ENCODE peak calls at places on chromosomes 1 and 21, in seven cellular contexts. G is tibial artery, O is aorta, A is right cardiac atrium, I is pancreas, P is WERI-Rb-1, Y is breast epithelium. H is an unnamed sample. For H3K27me3, the result is how much of the 10 kb centered on the place peaks cover.

GRCh38 chr21:21101911-21102310 is 103.7 kb downstream of the NCAM2 start:
- DNase-seq in G (no peak), O (no peak), A (no peak), I (no peak), P (peak), Y (no peak), H (no peak)

GRCh38 chr1:125087247-125087646 is 3902.5 kb downstream of the SRGAP2C start:
- DNase-seq in G (no peak), O (peak), A (no peak), I (peak), P (no peak), Y (no peak), H (no peak)

GRCh38 chr1:222844108-222844779 is 29.4 kb downstream of the DISP1 start:
- DNase-seq in G (no peak), O (no peak), A (no peak), I (no peak), P (no peak), Y (no peak), H (peak)

GRCh38 chr1:214318356-214318755 is 37.4 kb downstream of the SMYD2 start:
- DNase-seq in G (no peak), O (no peak), A (no peak), I (no peak), P (no peak), Y (no peak), H (no peak)

GRCh38 chr1:175968486-175969182 is 225.2 kb upstream of the TNR start:
- DNase-seq in G (no peak), O (no peak), A (no peak), I (no peak), P (no peak), Y (no peak), H (no peak)

GRCh38 chr1:226629210-226629895 is 80.8 kb downstream of the STUM start:
- DNase-seq in G (peak), O (peak), A (no peak), I (no peak), P (no peak), Y (no peak), H (peak)

GRCh38 chr1:209587778-209588177 is 4.3 kb downstream of the CAMK1G start:
- DNase-seq in G (no peak), O (no peak), A (no peak), I (no peak), P (no peak), Y (no peak), H (no peak)

GRCh38 chr1:161196521-161197451 is 2.1 kb downstream of the ADAMTS4 start:
- DNase-seq in G (no peak), O (peak), A (peak), I (no peak), P (peak), Y (no peak), H (peak)

GRCh38 chr1:172321429-172321828 is 99.1 kb upstream of the C1orf105 start:
- DNase-seq in G (peak), O (no peak), A (no peak), I (no peak), P (no peak), Y (no peak), H (no peak)

GRCh38 chr1:186763107-186763506 is 65.6 kb upstream of the PLA2G4A start:
- DNase-seq in G (no peak), O (no peak), A (no peak), I (no peak), P (no peak), Y (no peak), H (no peak)

GRCh38 chr21:15967661-15968060 is 237.9 kb downstream of the USP25 start:
- DNase-seq in G (no peak), O (no peak), A (no peak), I (no peak), P (no peak), Y (no peak), H (peak)

GRCh38 chr1:201370500-201370899 is 7.0 kb downstream of the TNNT2 start:
- DNase-seq in G (no peak), O (no peak), A (no peak), I (no peak), P (no peak), Y (no peak), H (no peak)

GRCh38 chr1:211959221-211959620 is 76.1 kb downstream of the INTS7 start:
- DNase-seq in G (no peak), O (no peak), A (no peak), I (peak), P (no peak), Y (no peak), H (no peak)

GRCh38 chr1:61782771-61783170 is 40.5 kb downstream of the PATJ start:
- DNase-seq in G (no peak), O (no peak), A (no peak), I (no peak), P (no peak), Y (no peak), H (no peak)

GRCh38 chr1:208004851-208005250 is 93.9 kb upstream of the CD34 start:
- DNase-seq in G (no peak), O (no peak), A (no peak), I (no peak), P (no peak), Y (no peak), H (no peak)

GRCh38 chr1:196779093-196779492 is 4.5 kb downstream of the CFHR3 start:
- DNase-seq in G (no peak), O (no peak), A (no peak), I (no peak), P (no peak), Y (no peak), H (peak)

GRCh38 chr1:18948913-18949688 is 7.4 kb downstream of the IFFO2 start:
- DNase-seq in G (peak), O (peak), A (peak), I (no peak), P (no peak), Y (peak), H (peak)

GRCh38 chr1:18947570-18947969 is 8.9 kb downstream of the IFFO2 start:
- DNase-seq in G (no peak), O (no peak), A (no peak), I (no peak), P (no peak), Y (no peak), H (peak)

GRCh38 chr1:18946550-18947381 is 9.7 kb downstream of the IFFO2 start:
- DNase-seq in G (no peak), O (no peak), A (no peak), I (no peak), P (no peak), Y (no peak), H (peak)

GRCh38 chr1:18949689-18950414 is 6.6 kb downstream of the IFFO2 start:
- DNase-seq in G (peak), O (no peak), A (no peak), I (no peak), P (peak), Y (peak), H (peak)

GRCh38 chr1:18948048-18948912 is 8.2 kb downstream of the IFFO2 start:
- DNase-seq in G (no peak), O (peak), A (no peak), I (no peak), P (no peak), Y (peak), H (no peak)
- H3K4me3 ChIP-seq in G (peak), O (no peak), A (no peak), I (no peak), P (no peak), Y (no peak), H (no peak)

DNA sequence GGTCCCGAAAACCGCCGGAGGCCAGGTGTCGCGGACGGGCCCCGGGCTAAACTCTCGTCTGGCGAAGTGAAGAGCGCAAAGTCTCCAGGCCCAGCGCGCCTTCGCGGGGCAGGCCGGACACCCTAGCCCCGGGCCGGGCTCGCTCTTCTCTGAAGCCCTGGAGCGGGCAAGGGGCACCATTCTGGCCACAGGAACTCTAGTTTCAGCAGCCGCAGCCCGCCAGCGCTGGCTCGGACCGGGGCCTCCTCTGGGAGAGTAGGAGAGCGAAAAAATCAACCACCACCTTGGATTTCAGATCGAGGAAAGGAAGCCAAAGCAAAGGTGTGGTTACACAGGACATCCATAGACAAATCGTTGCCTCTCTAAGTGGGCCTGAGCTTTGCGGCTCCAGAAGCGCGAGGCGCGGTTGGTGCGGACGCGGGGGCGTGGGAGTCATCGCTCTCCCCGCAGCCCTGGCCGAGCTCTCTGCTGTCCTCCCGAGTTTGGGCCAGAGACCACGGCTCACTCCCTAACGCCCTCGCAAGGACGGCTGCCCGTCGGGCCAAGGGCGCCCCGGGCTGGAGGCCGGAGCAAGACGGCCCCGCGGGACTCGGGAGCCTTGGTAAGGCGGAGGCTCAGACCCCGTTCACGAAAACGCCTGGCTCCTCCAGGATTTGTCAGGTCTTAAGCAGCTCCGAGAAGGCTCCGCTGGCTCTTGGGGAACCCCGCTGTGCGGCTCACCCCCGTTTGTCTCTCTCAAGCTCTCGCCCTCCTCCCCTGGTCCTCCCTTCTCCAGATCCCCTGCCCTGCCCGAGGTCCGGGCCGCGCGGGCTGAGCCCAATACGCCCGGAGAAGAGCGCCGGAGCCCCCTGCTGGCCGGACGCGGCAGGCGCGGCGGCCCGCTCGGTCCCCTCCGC is 132.9 kb upstream of the DPYD start:
- DNase-seq in G (peak), O (peak), A (peak), I (peak), P (peak), Y (no peak), H (peak)
- H3K27me3 ChIP-seq in G (under half), O (under half), A (under half), I (under half), P (under half), Y (under half), H (under half)

GRCh38 chr1:90922996-90923395 is 98.8 kb downstream of the ZNF644 start:
- DNase-seq in G (no peak), O (no peak), A (no peak), I (no peak), P (no peak), Y (no peak), H (no peak)

GRCh38 chr1:90922202-90922601 is 99.6 kb downstream of the ZNF644 start:
- DNase-seq in G (no peak), O (no peak), A (no peak), I (no peak), P (no peak), Y (no peak), H (no peak)

GRCh38 chr1:90926971-90927370 is 94.9 kb downstream of the ZNF644 start:
- DNase-seq in G (no peak), O (no peak), A (no peak), I (no peak), P (no peak), Y (no peak), H (peak)

GRCh38 chr1:90925928-90926869 is 95.6 kb downstream of the ZNF644 start:
- DNase-seq in G (no peak), O (no peak), A (no peak), I (no peak), P (no peak), Y (no peak), H (no peak)

GRCh38 chr1:90924982-90925381 is 96.9 kb downstream of the ZNF644 start:
- DNase-seq in G (no peak), O (no peak), A (no peak), I (no peak), P (no peak), Y (no peak), H (peak)
- H3K4me3 ChIP-seq in G (no peak), O (no peak), A (no peak), I (no peak), P (no peak), Y (no peak), H (no peak)

GRCh38 chr1:25673456-25673855 is 56.9 kb downstream of the MAN1C1 start:
- DNase-seq in G (no peak), O (no peak), A (no peak), I (no peak), P (no peak), Y (no peak), H (no peak)

GRCh38 chr1:25671929-25672328 is 55.3 kb downstream of the MAN1C1 start:
- DNase-seq in G (no peak), O (peak), A (no peak), I (no peak), P (no peak), Y (no peak), H (no peak)

GRCh38 chr1:25672763-25673409 is 56.3 kb downstream of the MAN1C1 start:
- DNase-seq in G (no peak), O (peak), A (no peak), I (no peak), P (no peak), Y (no peak), H (no peak)

GRCh38 chr1:25668931-25669573 is 52.5 kb downstream of the MAN1C1 start:
- DNase-seq in G (no peak), O (no peak), A (no peak), I (no peak), P (no peak), Y (no peak), H (no peak)

DNA sequence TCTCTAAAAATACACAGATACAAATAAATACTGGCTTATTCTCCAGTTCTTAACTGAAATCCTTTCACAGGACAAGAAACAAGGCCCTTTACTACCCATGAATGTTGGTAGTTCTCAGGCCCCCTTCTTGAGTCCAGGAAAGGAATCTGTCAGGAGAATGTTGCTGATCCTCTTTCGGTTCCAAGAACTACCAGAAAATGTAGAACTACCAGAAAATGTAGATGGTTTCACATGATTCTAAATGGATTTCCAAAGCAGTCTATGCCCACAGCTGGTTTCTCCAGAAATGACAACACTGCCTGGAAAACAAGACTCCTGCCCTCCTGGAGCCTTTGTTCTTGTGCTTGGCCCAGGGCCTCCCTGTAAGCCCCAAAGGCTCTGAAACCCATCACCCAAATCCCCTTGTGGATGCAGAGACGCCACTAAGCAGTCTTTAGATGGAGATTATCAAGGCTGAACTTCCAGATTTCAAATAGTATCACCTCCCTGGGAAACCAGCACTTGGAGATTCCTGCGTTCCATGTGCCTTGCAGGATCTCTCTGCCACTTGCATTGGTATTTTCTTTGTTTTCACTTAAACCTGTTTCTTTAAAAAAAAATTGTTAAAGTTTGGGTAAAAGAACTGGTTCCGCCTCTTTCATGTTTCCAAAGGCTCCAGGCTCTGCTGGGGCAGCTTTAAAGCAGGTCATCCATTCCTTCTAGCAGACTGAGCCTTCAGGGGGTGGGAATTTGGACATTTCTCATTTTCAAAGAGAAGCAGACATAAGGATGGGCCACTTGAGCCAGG is 53.4 kb downstream of the MAN1C1 start:
- DNase-seq in G (no peak), O (peak), A (no peak), I (no peak), P (peak), Y (no peak), H (no peak)
- H3K27me3 ChIP-seq in G (under half), O (under half), A (under half), I (under half), P (under half), Y (under half), H (under half)

H was measured in H7.